ENCODE peak calls at places on chromosomes 4 and X, in eight cellular contexts. C, R, U, A, H, B, Y and O are unnamed samples. For H3K4me1, the result is how much of the 10 kb centered on the place peaks cover.

GRCh38 chr4:158856852-158857251 is 88.0 kb downstream of the FNIP2 start:
- DNase-seq in B (no peak), A (no peak), R (no peak), Y (peak), H (peak), C (peak), U (no peak), O (no peak)

GRCh38 chrX:115378471-115378870 is 89.0 kb downstream of the LUZP4 start:
- DNase-seq in R (no peak), A (no peak), C (peak), B (no peak), H (no peak), U (no peak), Y (peak), O (no peak)

GRCh38 chr4:158824425-158825274 is 55.8 kb downstream of the FNIP2 start:
- DNase-seq in U (no peak), Y (peak), A (no peak), R (no peak), B (no peak), H (no peak), C (no peak), O (no peak)

GRCh38 chrX:150161092-150161672 is 201.9 kb upstream of the MAMLD1 start:
- DNase-seq in C (no peak), B (no peak), H (no peak), U (no peak), Y (peak), A (no peak), R (no peak), O (no peak)

GRCh38 chr4:165700855-165701254 is 172.2 kb upstream of the TLL1 start:
- DNase-seq in H (peak), A (no peak), C (peak), B (peak), U (no peak), Y (no peak), R (no peak), O (no peak)

GRCh38 chr4:18020671-18021469 is 685 bp downstream of the LCORL start:
- DNase-seq in U (peak), C (peak), A (peak), R (peak), H (peak), B (peak), Y (peak), O (peak)

GRCh38 chr4:27791640-27792039 is 931.0 kb downstream of the STIM2 start:
- DNase-seq in R (no peak), H (no peak), C (peak), A (no peak), U (no peak), B (no peak), Y (peak), O (no peak)

GRCh38 chrX:110588853-110589252 is 206.8 kb downstream of the CHRDL1 start:
- DNase-seq in H (peak), C (no peak), B (no peak), R (no peak), A (no peak), Y (no peak), U (no peak), O (no peak)

GRCh38 chr4:151434183-151434860 is 25.3 kb downstream of the FHIP1A start:
- DNase-seq in B (no peak), C (peak), H (no peak), A (no peak), R (no peak), Y (peak), U (no peak), O (no peak)

GRCh38 chr4:89287945-89288344 is 19.7 kb downstream of the GPRIN3 start:
- DNase-seq in C (no peak), U (no peak), A (no peak), Y (no peak), B (no peak), H (no peak), R (no peak), O (no peak)

GRCh38 chr4:1960170-1960825 is 48.5 kb downstream of the NELFA start:
- DNase-seq in A (no peak), B (no peak), Y (peak), U (no peak), R (no peak), C (no peak), H (no peak), O (no peak)

GRCh38 chr4:94452476-94453300 is 946 bp downstream of the PDLIM5 start:
- DNase-seq in B (peak), R (peak), A (peak), Y (peak), H (peak), C (peak), U (peak), O (peak)

GRCh38 chr4:153987291-153987690 is 198.4 kb upstream of the SFRP2 start:
- DNase-seq in B (no peak), C (no peak), H (no peak), U (no peak), A (no peak), R (no peak), Y (no peak), O (no peak)

GRCh38 chr4:136741468-136741867 is 790.8 kb downstream of the PCDH18 start:
- DNase-seq in R (no peak), A (no peak), Y (peak), C (peak), H (no peak), B (no peak), U (no peak), O (no peak)

GRCh38 chr4:4541040-4541631 is 712 bp downstream of the STX18 start:
- DNase-seq in B (no peak), C (peak), U (peak), A (no peak), H (peak), Y (peak), R (peak), O (peak)

GRCh38 chr4:38384962-38385285 is 279.1 kb upstream of the KLF3 start:
- DNase-seq in A (no peak), U (no peak), Y (no peak), R (no peak), C (no peak), H (no peak), B (no peak), O (no peak)

GRCh38 chr4:105306158-105306781 is 159.6 kb downstream of the TET2 start:
- DNase-seq in Y (no peak), B (no peak), C (peak), A (no peak), U (no peak), R (no peak), H (no peak), O (no peak)

GRCh38 chr4:149166886-149167285 is 648.8 kb downstream of the IQCM start:
- DNase-seq in Y (no peak), H (no peak), U (no peak), R (no peak), C (no peak), B (no peak), A (no peak), O (no peak)

GRCh38 chr4:5082381-5082780 is 31.1 kb downstream of the STK32B start:
- DNase-seq in Y (no peak), H (no peak), C (no peak), R (no peak), B (no peak), A (no peak), U (no peak), O (no peak)

GRCh38 chrX:98405376-98405775 is 1521.7 kb downstream of the RPA4 start:
- DNase-seq in B (no peak), R (no peak), H (no peak), A (no peak), C (peak), U (no peak), Y (no peak), O (no peak)

GRCh38 chr4:80231180-80231579 is 33.9 kb downstream of the PRDM8 start:
- DNase-seq in B (no peak), H (no peak), A (no peak), R (no peak), C (peak), U (no peak), Y (no peak), O (no peak)

GRCh38 chr4:104447346-104447745 is 47.3 kb downstream of the CXXC4 start:
- DNase-seq in Y (no peak), U (no peak), C (no peak), H (no peak), A (no peak), B (no peak), R (no peak), O (no peak)

GRCh38 chrX:133586443-133586842 is 171.2 kb upstream of the GPC4 start:
- DNase-seq in A (no peak), U (no peak), R (no peak), Y (no peak), B (no peak), H (peak), C (no peak), O (no peak)

GRCh38 chr4:9918475-9918874 is 102.8 kb downstream of the SLC2A9 start:
- DNase-seq in C (no peak), H (no peak), A (no peak), U (no peak), B (no peak), R (no peak), Y (no peak), O (no peak)

GRCh38 chr4:24003926-24004325 is 114.1 kb upstream of the PPARGC1A start:
- DNase-seq in R (no peak), U (no peak), A (no peak), C (no peak), B (no peak), Y (peak), H (no peak), O (no peak)

GRCh38 chr4:113173865-113174264 is 124.4 kb downstream of the ANK2 start:
- DNase-seq in C (no peak), R (no peak), A (no peak), H (no peak), Y (no peak), B (no peak), U (no peak), O (no peak)

GRCh38 chr4:118814054-118814453 is 21.9 kb downstream of the SEC24D start:
- DNase-seq in A (no peak), U (no peak), C (no peak), B (no peak), H (no peak), R (no peak), Y (no peak), O (no peak)

GRCh38 chr4:79348405-79348804 is 22.5 kb upstream of the NAA11 start:
- DNase-seq in H (no peak), R (no peak), U (no peak), Y (no peak), B (no peak), C (no peak), A (no peak), O (no peak)

GRCh38 chr4:48635310-48635709 is 144.8 kb downstream of the FRYL start:
- DNase-seq in H (no peak), R (no peak), B (no peak), C (peak), A (no peak), U (no peak), Y (peak), O (no peak)

GRCh38 chr4:55215087-55215486 is 89.7 kb upstream of the KDR start:
- DNase-seq in C (no peak), R (no peak), A (no peak), H (no peak), Y (no peak), B (no peak), U (no peak), O (no peak)

GRCh38 chrX:13009256-13009655 is 34.3 kb downstream of the TMSB4X start:
- DNase-seq in B (no peak), R (no peak), C (peak), A (no peak), U (no peak), Y (no peak), H (no peak), O (peak)

GRCh38 chr4:126479709-126480108 is 1153.0 kb upstream of the INTU start:
- DNase-seq in U (no peak), B (peak), H (no peak), Y (no peak), R (no peak), C (no peak), A (no peak), O (no peak)

GRCh38 chr4:90495936-90496335 is 368.7 kb downstream of the CCSER1 start:
- DNase-seq in U (no peak), R (no peak), Y (no peak), B (no peak), H (no peak), C (peak), A (no peak), O (no peak)

GRCh38 chr4:24470681-24471622 is 113.4 kb downstream of the DHX15 start:
- DNase-seq in H (peak), R (no peak), B (peak), C (peak), Y (peak), A (no peak), U (no peak), O (no peak)

GRCh38 chr4:3573131-3573530 is 40.9 kb upstream of the LRPAP1 start:
- DNase-seq in R (no peak), A (no peak), H (no peak), C (no peak), U (no peak), B (no peak), Y (no peak), O (no peak)

GRCh38 chr4:106707776-106708603 is 328.1 kb downstream of the DKK2 start:
- DNase-seq in U (no peak), C (no peak), H (no peak), Y (no peak), B (no peak), R (no peak), A (no peak), O (no peak)

GRCh38 chr4:162163892-162164759 is at the start of gene FSTL5:
- DNase-seq in U (peak), A (peak), C (peak), B (peak), H (peak), Y (peak), R (peak), O (peak)

GRCh38 chr4:176753049-176753448 is 39.7 kb downstream of the VEGFC start:
- DNase-seq in A (no peak), Y (peak), R (no peak), C (peak), B (no peak), U (no peak), H (no peak), O (no peak)

DNA sequence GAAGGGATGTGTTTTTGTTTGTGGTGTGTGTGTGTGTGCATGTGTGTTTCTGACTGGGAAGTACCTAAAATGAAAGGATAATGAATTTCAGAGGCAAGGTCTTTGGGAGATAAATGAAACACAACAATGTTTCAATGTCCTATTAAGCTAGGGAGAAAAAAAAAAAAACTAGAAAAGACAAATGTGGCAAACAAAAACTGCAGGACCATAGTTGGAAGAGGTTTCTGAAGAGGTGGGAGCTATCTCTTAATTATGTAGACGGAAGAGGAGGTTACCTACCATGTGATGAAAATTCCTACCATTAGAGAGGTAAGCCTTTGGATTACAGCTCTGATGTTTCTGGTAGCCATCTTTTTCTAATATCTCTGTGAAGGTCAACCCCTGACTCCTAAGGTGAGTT is at the start of gene TRPC5OS:
- DNase-seq in H (no peak), Y (no peak), C (no peak), A (no peak), R (no peak), U (no peak), B (no peak), O (no peak)
- H3K4me1 ChIP-seq in H (under half), Y (under half), C (under half), A (under half), R (under half), U (under half), B (under half), O (under half)

GRCh38 chrX:129982300-129983246 is at the start of gene BCORL1:
- DNase-seq in H (peak), R (peak), A (peak), C (peak), Y (peak), U (peak), B (peak), O (peak)
- TF ChIP-seq CTCF in H (peak), R (no peak), A (peak), C (no peak), Y (no peak), U (no peak), B (no peak), O (no peak)

DNA sequence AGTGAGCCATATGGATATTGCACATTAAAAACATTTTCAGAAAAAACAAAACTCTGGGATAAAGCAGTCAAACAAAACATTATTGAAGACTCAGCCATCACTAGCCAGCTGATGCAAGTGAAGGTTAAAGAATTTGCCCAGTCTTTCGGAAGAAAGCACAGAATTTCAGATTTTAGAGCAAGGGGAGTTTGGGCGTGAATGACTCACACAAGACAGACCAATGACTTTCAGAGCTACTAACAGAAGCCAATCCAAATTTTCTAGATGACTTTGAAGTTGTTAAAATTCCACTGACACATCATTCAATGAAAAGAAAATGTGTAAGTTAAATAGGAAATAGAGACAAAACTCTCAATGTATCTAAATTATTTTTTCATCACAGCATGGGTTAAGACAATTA is 4.0 kb downstream of the MRFAP1L1 start:
- DNase-seq in C (no peak), U (no peak), A (no peak), B (no peak), H (no peak), Y (no peak), R (no peak), O (no peak)
- H3K4me1 ChIP-seq in C (under half), U (half or more), A (under half), B (under half), H (under half), Y (under half), R (under half), O (under half)

DNA sequence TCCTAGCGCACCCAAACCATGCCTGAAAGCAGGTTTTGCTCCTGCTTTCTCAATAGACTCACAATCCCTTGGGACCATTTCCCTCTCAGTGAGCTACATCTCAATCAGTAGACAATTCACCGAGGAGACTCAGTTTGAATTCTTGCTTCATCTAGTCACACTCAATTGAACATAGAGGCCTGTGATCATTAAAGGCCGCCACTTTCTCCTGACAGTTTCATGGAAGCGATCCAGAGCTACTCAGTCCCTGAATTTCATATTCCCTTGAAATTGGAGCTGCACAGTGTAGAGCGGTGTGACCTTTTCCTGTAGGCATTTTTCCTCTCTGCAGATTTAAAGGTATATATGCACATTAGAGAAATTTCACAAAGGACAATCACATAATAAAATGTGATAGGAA is 193.9 kb upstream of the SPOCK3 start:
- DNase-seq in B (no peak), Y (no peak), A (no peak), U (no peak), H (no peak), C (no peak), R (no peak), O (no peak)
- TF ChIP-seq CTCF in B (no peak), Y (no peak), A (no peak), U (no peak), H (no peak), C (no peak), R (no peak), O (no peak)

GRCh38 chr4:184385705-184386141 is 88.6 kb downstream of the IRF2 start:
- DNase-seq in C (no peak), U (peak), B (peak), A (no peak), H (no peak), R (no peak), Y (no peak), O (no peak)
- H3K4me1 ChIP-seq in C (under half), U (half or more), B (under half), A (half or more), H (half or more), R (under half), Y (under half), O (half or more)

GRCh38 chr4:145619639-145619996 is 433 bp downstream of the MMAA start:
- DNase-seq in R (peak), C (peak), H (no peak), U (peak), Y (peak), B (no peak), A (peak), O (peak)
- TF ChIP-seq CTCF in R (no peak), C (no peak), H (no peak), U (no peak), Y (no peak), B (no peak), A (no peak), O (no peak)

DNA sequence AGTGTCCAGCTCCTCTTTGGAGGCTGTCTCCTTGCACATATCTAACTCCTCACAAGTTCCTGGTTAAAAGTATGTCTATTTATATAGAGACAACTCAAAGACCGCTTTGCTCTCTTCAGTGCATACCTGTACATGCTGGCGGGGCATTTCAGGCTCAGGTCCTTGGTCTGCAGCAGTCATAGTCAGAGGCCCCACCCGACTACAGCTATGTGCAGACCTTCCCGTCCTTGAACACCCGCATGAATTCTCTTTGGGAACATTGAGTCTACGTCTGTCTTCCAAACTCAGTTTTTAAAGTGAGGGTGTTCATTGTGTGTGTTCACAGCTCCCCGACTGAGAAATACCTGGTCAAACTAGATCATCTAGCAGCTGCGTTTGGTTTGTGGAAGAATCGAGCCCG is 4.2 kb downstream of the BCOR start:
- DNase-seq in C (no peak), H (no peak), R (no peak), Y (no peak), A (peak), B (no peak), U (no peak), O (no peak)
- H3K4me1 ChIP-seq in C (under half), H (under half), R (under half), Y (under half), A (under half), B (under half), U (under half), O (under half)

DNA sequence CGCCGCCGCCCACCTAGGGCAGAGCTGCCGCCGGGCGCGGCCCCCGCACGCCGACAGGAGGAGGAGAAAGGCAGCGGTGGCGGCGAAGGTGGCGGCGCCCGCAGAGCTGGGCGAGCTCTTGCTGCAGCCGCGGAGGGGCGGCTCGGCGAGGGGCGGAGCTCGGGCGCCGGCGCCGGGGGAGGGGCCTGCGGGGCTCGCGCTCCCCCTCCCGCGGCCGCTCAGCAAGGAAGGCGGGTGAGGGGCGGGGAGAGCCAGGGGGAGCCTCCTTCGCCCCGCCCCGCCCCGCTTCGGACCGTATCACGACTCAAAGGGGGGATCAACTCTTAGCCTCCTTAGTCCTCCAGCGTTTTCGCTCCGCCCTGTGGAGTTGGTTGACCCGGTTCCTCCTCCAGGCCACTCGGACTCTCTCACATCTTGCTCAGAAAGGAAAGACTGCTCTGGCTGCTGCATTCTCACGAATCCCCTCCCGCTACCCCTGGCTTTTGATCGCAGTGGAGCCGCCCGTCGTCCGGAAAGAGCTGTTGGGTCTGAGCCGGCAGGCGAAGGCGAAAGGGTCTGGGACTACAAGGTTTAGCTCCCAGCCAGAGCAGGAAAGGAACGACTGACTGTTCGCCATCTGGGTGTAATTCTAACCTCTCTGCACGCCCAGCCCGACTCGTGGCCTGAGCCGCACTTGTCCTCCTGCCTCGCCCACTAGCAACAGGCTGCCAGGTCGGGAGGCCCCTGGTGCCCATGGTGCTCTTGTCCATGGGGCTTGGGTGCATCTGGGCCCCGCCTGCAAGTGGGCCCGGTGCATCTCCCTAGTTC is at the start of gene ATP8A1:
- DNase-seq in C (peak), U (peak), A (peak), Y (peak), R (peak), B (peak), H (peak), O (peak)
- TF ChIP-seq CTCF in C (no peak), U (peak), A (no peak), Y (no peak), R (no peak), B (no peak), H (no peak), O (no peak)